ENCODE peak calls at places on chromosomes 2 and 18, in eight cellular contexts. One of them, this sample, is unnamed.

GRCh38 chr2:170277943-170278342 is 100.0 kb downstream of the MYO3B start:
- DNase-seq in choroid plexus epithelial cell: no peak
- DNase-seq in progenitor cell of endocrine pancreas: no peak
- DNase-seq in pancreas: no peak
- DNase-seq in stomach: no peak
- DNase-seq in mammary epithelial cell: no peak
- DNase-seq in breast epithelium: no peak
- DNase-seq in GM12864: no peak
- DNase-seq in this sample: no peak

GRCh38 chr2:175855794-175856453 is 146.1 kb downstream of the LNPK start:
- DNase-seq in mammary epithelial cell: peak
- DNase-seq in GM12864: no peak
- DNase-seq in progenitor cell of endocrine pancreas: no peak
- DNase-seq in pancreas: no peak
- DNase-seq in stomach: no peak
- DNase-seq in choroid plexus epithelial cell: no peak
- DNase-seq in breast epithelium: no peak
- DNase-seq in this sample: no peak

GRCh38 chr18:78724214-78724834 is 255.3 kb upstream of the SALL3 start:
- DNase-seq in breast epithelium: no peak
- DNase-seq in pancreas: no peak
- DNase-seq in GM12864: no peak
- DNase-seq in progenitor cell of endocrine pancreas: no peak
- DNase-seq in stomach: peak
- DNase-seq in choroid plexus epithelial cell: no peak
- DNase-seq in mammary epithelial cell: no peak
- DNase-seq in this sample: no peak

GRCh38 chr2:73021371-73022010 is 50.0 kb downstream of the SFXN5 start:
- DNase-seq in stomach: no peak
- DNase-seq in pancreas: no peak
- DNase-seq in mammary epithelial cell: no peak
- DNase-seq in choroid plexus epithelial cell: no peak
- DNase-seq in progenitor cell of endocrine pancreas: no peak
- DNase-seq in GM12864: no peak
- DNase-seq in breast epithelium: no peak
- DNase-seq in this sample: peak

GRCh38 chr2:194090251-194090905 is 1566.6 kb upstream of the SLC39A10 start:
- DNase-seq in breast epithelium: no peak
- DNase-seq in GM12864: no peak
- DNase-seq in choroid plexus epithelial cell: no peak
- DNase-seq in mammary epithelial cell: no peak
- DNase-seq in progenitor cell of endocrine pancreas: no peak
- DNase-seq in stomach: no peak
- DNase-seq in pancreas: no peak
- DNase-seq in this sample: no peak

GRCh38 chr2:107808986-107809385 is 17.7 kb upstream of the RGPD4 start:
- DNase-seq in mammary epithelial cell: no peak
- DNase-seq in progenitor cell of endocrine pancreas: no peak
- DNase-seq in choroid plexus epithelial cell: no peak
- DNase-seq in breast epithelium: no peak
- DNase-seq in GM12864: no peak
- DNase-seq in pancreas: no peak
- DNase-seq in stomach: no peak
- DNase-seq in this sample: no peak

GRCh38 chr2:233853353-233853752 is 982 bp downstream of the HJURP start:
- DNase-seq in GM12864: no peak
- DNase-seq in choroid plexus epithelial cell: no peak
- DNase-seq in pancreas: no peak
- DNase-seq in breast epithelium: no peak
- DNase-seq in stomach: peak
- DNase-seq in progenitor cell of endocrine pancreas: no peak
- DNase-seq in mammary epithelial cell: peak
- DNase-seq in this sample: no peak

GRCh38 chr18:65750421-65751144 is at the start of gene CDH7:
- DNase-seq in GM12864: no peak
- DNase-seq in mammary epithelial cell: no peak
- DNase-seq in progenitor cell of endocrine pancreas: peak
- DNase-seq in breast epithelium: no peak
- DNase-seq in stomach: no peak
- DNase-seq in choroid plexus epithelial cell: no peak
- DNase-seq in pancreas: no peak
- DNase-seq in this sample: no peak

GRCh38 chr2:9690252-9690651 is 59.5 kb upstream of the YWHAQ start:
- DNase-seq in pancreas: no peak
- DNase-seq in breast epithelium: no peak
- DNase-seq in mammary epithelial cell: peak
- DNase-seq in GM12864: no peak
- DNase-seq in choroid plexus epithelial cell: peak
- DNase-seq in progenitor cell of endocrine pancreas: no peak
- DNase-seq in stomach: no peak
- DNase-seq in this sample: no peak

GRCh38 chr2:121810959-121811853 is 55.8 kb downstream of the TSN start:
- DNase-seq in progenitor cell of endocrine pancreas: peak
- DNase-seq in breast epithelium: peak
- DNase-seq in GM12864: peak
- DNase-seq in stomach: peak
- DNase-seq in choroid plexus epithelial cell: peak
- DNase-seq in pancreas: peak
- DNase-seq in mammary epithelial cell: peak
- DNase-seq in this sample: peak

GRCh38 chr2:56169521-56169920 is 14.3 kb upstream of the CCDC85A start:
- DNase-seq in choroid plexus epithelial cell: no peak
- DNase-seq in pancreas: no peak
- DNase-seq in breast epithelium: no peak
- DNase-seq in GM12864: no peak
- DNase-seq in mammary epithelial cell: no peak
- DNase-seq in stomach: no peak
- DNase-seq in progenitor cell of endocrine pancreas: no peak
- DNase-seq in this sample: no peak

GRCh38 chr18:49021076-49021432 is 70.3 kb upstream of the SMAD7 start:
- DNase-seq in GM12864: no peak
- DNase-seq in choroid plexus epithelial cell: no peak
- DNase-seq in progenitor cell of endocrine pancreas: no peak
- DNase-seq in mammary epithelial cell: no peak
- DNase-seq in breast epithelium: peak
- DNase-seq in pancreas: no peak
- DNase-seq in stomach: no peak
- DNase-seq in this sample: no peak

GRCh38 chr2:213149332-213149875 is 2.0 kb downstream of the IKZF2 start:
- DNase-seq in choroid plexus epithelial cell: peak
- DNase-seq in breast epithelium: no peak
- DNase-seq in progenitor cell of endocrine pancreas: no peak
- DNase-seq in mammary epithelial cell: no peak
- DNase-seq in stomach: no peak
- DNase-seq in pancreas: no peak
- DNase-seq in GM12864: no peak
- DNase-seq in this sample: no peak

GRCh38 chr2:3627500-3628100 is 30.4 kb upstream of the ALLC start:
- DNase-seq in progenitor cell of endocrine pancreas: no peak
- DNase-seq in stomach: peak
- DNase-seq in mammary epithelial cell: no peak
- DNase-seq in pancreas: no peak
- DNase-seq in GM12864: no peak
- DNase-seq in breast epithelium: peak
- DNase-seq in choroid plexus epithelial cell: no peak
- DNase-seq in this sample: no peak

GRCh38 chr2:64202206-64202864 is 58.1 kb upstream of the PELI1 start:
- DNase-seq in pancreas: no peak
- DNase-seq in breast epithelium: no peak
- DNase-seq in GM12864: no peak
- DNase-seq in progenitor cell of endocrine pancreas: no peak
- DNase-seq in mammary epithelial cell: peak
- DNase-seq in choroid plexus epithelial cell: peak
- DNase-seq in stomach: no peak
- DNase-seq in this sample: no peak

GRCh38 chr2:143171817-143172216 is 42.6 kb downstream of the ARHGAP15 start:
- DNase-seq in progenitor cell of endocrine pancreas: no peak
- DNase-seq in GM12864: no peak
- DNase-seq in breast epithelium: no peak
- DNase-seq in choroid plexus epithelial cell: peak
- DNase-seq in mammary epithelial cell: no peak
- DNase-seq in pancreas: no peak
- DNase-seq in stomach: no peak
- DNase-seq in this sample: no peak

GRCh38 chr2:231661422-231662027 is 46.8 kb upstream of the PTMA start:
- DNase-seq in mammary epithelial cell: no peak
- DNase-seq in progenitor cell of endocrine pancreas: no peak
- DNase-seq in GM12864: no peak
- DNase-seq in breast epithelium: no peak
- DNase-seq in stomach: no peak
- DNase-seq in pancreas: no peak
- DNase-seq in choroid plexus epithelial cell: no peak
- DNase-seq in this sample: no peak

GRCh38 chr18:62868645-62869044 is 153.3 kb downstream of the PHLPP1 start:
- DNase-seq in breast epithelium: no peak
- DNase-seq in pancreas: no peak
- DNase-seq in GM12864: no peak
- DNase-seq in stomach: no peak
- DNase-seq in choroid plexus epithelial cell: no peak
- DNase-seq in mammary epithelial cell: no peak
- DNase-seq in progenitor cell of endocrine pancreas: no peak
- DNase-seq in this sample: no peak

GRCh38 chr2:88247531-88247930 is 77.4 kb downstream of the THNSL2 start:
- DNase-seq in pancreas: no peak
- DNase-seq in progenitor cell of endocrine pancreas: no peak
- DNase-seq in GM12864: no peak
- DNase-seq in mammary epithelial cell: no peak
- DNase-seq in choroid plexus epithelial cell: no peak
- DNase-seq in breast epithelium: no peak
- DNase-seq in stomach: no peak
- DNase-seq in this sample: no peak

DNA sequence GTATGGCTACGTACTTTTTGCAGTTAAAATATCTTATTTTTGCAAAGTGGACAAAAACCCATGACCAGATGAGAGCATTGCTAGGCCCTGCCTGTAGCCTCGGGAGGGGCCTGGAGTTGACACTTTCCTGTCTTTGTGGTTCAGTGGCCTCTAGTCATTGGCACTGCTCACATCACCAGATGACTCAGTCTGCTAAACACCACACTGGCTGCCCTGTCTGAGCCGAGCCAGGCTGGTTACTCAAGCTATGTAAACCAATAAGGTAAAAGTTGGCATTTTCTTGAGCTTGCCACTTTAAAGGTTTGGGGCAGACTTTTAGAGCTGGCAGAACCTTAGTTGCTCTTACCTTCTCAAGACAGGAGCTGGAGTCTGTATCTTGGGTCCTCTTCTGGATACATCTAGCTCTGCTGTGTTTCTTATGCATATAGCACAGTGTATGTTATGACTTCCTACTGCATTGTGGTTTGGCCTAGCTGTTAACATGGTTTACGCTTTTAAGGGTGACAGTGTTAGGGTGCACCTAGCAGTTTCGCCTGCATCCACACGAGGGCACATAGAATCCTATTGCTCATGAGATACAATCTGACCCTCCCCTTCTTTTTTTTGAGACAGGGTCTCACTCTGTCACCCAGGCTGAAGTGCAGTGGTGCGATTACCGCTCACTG is 76.4 kb downstream of the AP1S3 start:
- DNase-seq in GM12864: peak
- DNase-seq in mammary epithelial cell: peak
- DNase-seq in progenitor cell of endocrine pancreas: no peak
- DNase-seq in stomach: peak
- DNase-seq in choroid plexus epithelial cell: peak
- DNase-seq in pancreas: peak
- DNase-seq in breast epithelium: peak
- DNase-seq in this sample: no peak
- TF ChIP-seq CTCF in GM12864: peak
- TF ChIP-seq CTCF in mammary epithelial cell: peak
- TF ChIP-seq CTCF in progenitor cell of endocrine pancreas: no peak
- TF ChIP-seq CTCF in stomach: no peak
- TF ChIP-seq CTCF in choroid plexus epithelial cell: peak
- TF ChIP-seq CTCF in pancreas: no peak
- TF ChIP-seq CTCF in breast epithelium: no peak
- TF ChIP-seq CTCF in this sample: no peak

GRCh38 chr2:207674826-207675225 is 36.6 kb upstream of the CCNYL1 start:
- DNase-seq in GM12864: no peak
- DNase-seq in choroid plexus epithelial cell: no peak
- DNase-seq in pancreas: no peak
- DNase-seq in progenitor cell of endocrine pancreas: no peak
- DNase-seq in mammary epithelial cell: no peak
- DNase-seq in breast epithelium: no peak
- DNase-seq in stomach: no peak
- DNase-seq in this sample: no peak

GRCh38 chr2:207674266-207674774 is 37.1 kb upstream of the CCNYL1 start:
- DNase-seq in breast epithelium: no peak
- DNase-seq in choroid plexus epithelial cell: no peak
- DNase-seq in mammary epithelial cell: no peak
- DNase-seq in progenitor cell of endocrine pancreas: no peak
- DNase-seq in pancreas: no peak
- DNase-seq in stomach: no peak
- DNase-seq in GM12864: no peak
- DNase-seq in this sample: no peak

GRCh38 chr2:207673431-207673830 is 38.0 kb upstream of the CCNYL1 start:
- DNase-seq in pancreas: no peak
- DNase-seq in stomach: no peak
- DNase-seq in GM12864: no peak
- DNase-seq in mammary epithelial cell: no peak
- DNase-seq in breast epithelium: no peak
- DNase-seq in choroid plexus epithelial cell: no peak
- DNase-seq in progenitor cell of endocrine pancreas: no peak
- DNase-seq in this sample: no peak

DNA sequence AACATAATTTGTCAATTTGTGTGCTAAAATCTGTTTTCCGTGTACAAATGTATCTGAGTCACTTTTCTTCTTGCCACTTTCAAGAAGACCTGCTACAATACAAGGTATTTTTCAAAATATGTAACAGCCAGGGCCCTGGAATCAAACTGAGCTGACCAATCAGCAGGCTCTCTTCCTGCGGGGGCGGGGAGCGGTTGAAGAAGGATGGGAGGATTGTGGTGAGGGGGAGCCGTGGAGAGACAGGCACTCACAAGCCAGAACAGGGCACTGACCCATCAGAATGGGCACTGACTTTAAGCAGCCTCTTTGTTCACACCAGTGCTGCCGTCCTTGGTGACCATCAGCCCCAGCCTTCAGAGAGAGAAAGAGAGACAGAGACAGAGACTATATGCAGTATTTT is 40.6 kb upstream of the CCNYL1 start:
- DNase-seq in GM12864: no peak
- DNase-seq in choroid plexus epithelial cell: no peak
- DNase-seq in pancreas: no peak
- DNase-seq in stomach: no peak
- DNase-seq in breast epithelium: no peak
- DNase-seq in progenitor cell of endocrine pancreas: no peak
- DNase-seq in mammary epithelial cell: no peak
- DNase-seq in this sample: no peak
- TF ChIP-seq CTCF in GM12864: no peak
- TF ChIP-seq CTCF in choroid plexus epithelial cell: no peak
- TF ChIP-seq CTCF in pancreas: no peak
- TF ChIP-seq CTCF in stomach: no peak
- TF ChIP-seq CTCF in breast epithelium: no peak
- TF ChIP-seq CTCF in progenitor cell of endocrine pancreas: no peak
- TF ChIP-seq CTCF in mammary epithelial cell: no peak
- TF ChIP-seq CTCF in this sample: no peak

GRCh38 chr2:11129598-11130449 is 25.4 kb upstream of the SLC66A3 start:
- DNase-seq in GM12864: no peak
- DNase-seq in breast epithelium: peak
- DNase-seq in mammary epithelial cell: no peak
- DNase-seq in pancreas: peak
- DNase-seq in progenitor cell of endocrine pancreas: peak
- DNase-seq in choroid plexus epithelial cell: peak
- DNase-seq in stomach: peak
- DNase-seq in this sample: peak
- TF ChIP-seq CTCF in GM12864: peak
- TF ChIP-seq CTCF in breast epithelium: no peak
- TF ChIP-seq CTCF in mammary epithelial cell: peak
- TF ChIP-seq CTCF in pancreas: no peak
- TF ChIP-seq CTCF in progenitor cell of endocrine pancreas: peak
- TF ChIP-seq CTCF in choroid plexus epithelial cell: peak
- TF ChIP-seq CTCF in stomach: peak
- TF ChIP-seq CTCF in this sample: peak

GRCh38 chr18:8943900-8944870 is 158.3 kb upstream of the NDUFV2 start:
- DNase-seq in stomach: no peak
- DNase-seq in pancreas: no peak
- DNase-seq in breast epithelium: no peak
- DNase-seq in choroid plexus epithelial cell: peak
- DNase-seq in progenitor cell of endocrine pancreas: no peak
- DNase-seq in mammary epithelial cell: peak
- DNase-seq in GM12864: no peak
- DNase-seq in this sample: no peak
- TF ChIP-seq CTCF in stomach: no peak
- TF ChIP-seq CTCF in pancreas: no peak
- TF ChIP-seq CTCF in breast epithelium: no peak
- TF ChIP-seq CTCF in choroid plexus epithelial cell: no peak
- TF ChIP-seq CTCF in progenitor cell of endocrine pancreas: no peak
- TF ChIP-seq CTCF in mammary epithelial cell: no peak
- TF ChIP-seq CTCF in GM12864: no peak
- TF ChIP-seq CTCF in this sample: no peak

This sample was measured in GM13976.